ENCODE peak calls at places on chromosomes 1 and 21, in ten cellular contexts. H is adrenal gland; O is esophagus muscularis mucosa; E is body of pancreas; P is endothelial cell of umbilical vein; U is CD8-positive, alpha-beta memory T cell; L is IMR-90; T is adipocyte; I is neuronal stem cell; F is colonic mucosa. C is an unnamed sample. For H3K27me3, the result is how much of the 10 kb centered on the place peaks cover.

GRCh38 chr1:1197551-1198422 is 8.6 kb downstream of the TNFRSF18 start:
- DNase-seq in H (no peak), O (no peak), E (no peak), P (no peak), U (peak), L (no peak), T (no peak), I (no peak), F (no peak), C (no peak)

GRCh38 chr1:221575605-221576004 is 166.3 kb downstream of the DUSP10 start:
- DNase-seq in H (no peak), O (no peak), E (no peak), P (no peak), U (no peak), L (peak), T (no peak), I (no peak), F (no peak), C (no peak)

GRCh38 chr1:155272466-155273133 is 704 bp downstream of the CLK2 start:
- DNase-seq in H (no peak), O (no peak), E (no peak), P (peak), U (no peak), L (peak), T (peak), I (no peak), F (no peak), C (no peak)

GRCh38 chr21:43307677-43308070 is 119.3 kb downstream of the SIK1 start:
- DNase-seq in H (no peak), O (no peak), E (no peak), P (no peak), U (peak), L (no peak), T (no peak), I (no peak), F (no peak), C (no peak)

GRCh38 chr1:226222686-226223085 is 778 bp upstream of the MIXL1 start:
- DNase-seq in H (no peak), O (no peak), E (no peak), P (no peak), U (no peak), L (no peak), T (no peak), I (no peak), F (no peak), C (no peak)

GRCh38 chr1:15418811-15419515 is 9.3 kb downstream of the EFHD2 start:
- DNase-seq in H (no peak), O (no peak), E (peak), P (peak), U (no peak), L (no peak), T (no peak), I (no peak), F (peak), C (no peak)

GRCh38 chr1:87325982-87326738 is 2.5 kb upstream of the LMO4 start:
- DNase-seq in H (peak), O (no peak), E (peak), P (peak), U (peak), L (peak), T (peak), I (no peak), F (peak), C (no peak)

GRCh38 chr1:185694081-185694480 is 40.1 kb upstream of the HMCN1 start:
- DNase-seq in H (peak), O (no peak), E (no peak), P (peak), U (no peak), L (no peak), T (no peak), I (no peak), F (no peak), C (no peak)

GRCh38 chr1:233097546-233098254 is 147.3 kb downstream of the NTPCR start:
- DNase-seq in H (no peak), O (no peak), E (no peak), P (no peak), U (no peak), L (peak), T (no peak), I (no peak), F (no peak), C (no peak)

GRCh38 chr1:24341260-24341659 is 22.1 kb downstream of the GRHL3 start:
- DNase-seq in H (no peak), O (no peak), E (no peak), P (no peak), U (no peak), L (no peak), T (no peak), I (no peak), F (no peak), C (no peak)

GRCh38 chr1:207259391-207259790 is 62.1 kb upstream of the CD55 start:
- DNase-seq in H (no peak), O (no peak), E (no peak), P (peak), U (no peak), L (peak), T (no peak), I (no peak), F (no peak), C (no peak)

GRCh38 chr1:236018885-236019453 is 45.9 kb downstream of the NID1 start:
- DNase-seq in H (peak), O (peak), E (peak), P (no peak), U (no peak), L (peak), T (peak), I (no peak), F (peak), C (no peak)

GRCh38 chr1:230957580-230957989 is 21.1 kb downstream of the TTC13 start:
- DNase-seq in H (no peak), O (no peak), E (no peak), P (no peak), U (no peak), L (no peak), T (no peak), I (no peak), F (no peak), C (no peak)

GRCh38 chr1:212454741-212455140 is 22.0 kb downstream of the NENF start:
- DNase-seq in H (no peak), O (no peak), E (no peak), P (no peak), U (no peak), L (no peak), T (no peak), I (no peak), F (no peak), C (no peak)

GRCh38 chr1:29148656-29149491 is 25.2 kb upstream of the TMEM200B start:
- DNase-seq in H (no peak), O (no peak), E (no peak), P (no peak), U (no peak), L (no peak), T (no peak), I (no peak), F (no peak), C (no peak)

GRCh38 chr1:46489638-46490602 is at the start of gene DMBX1:
- DNase-seq in H (peak), O (no peak), E (peak), P (no peak), U (no peak), L (no peak), T (peak), I (no peak), F (peak), C (no peak)

GRCh38 chr1:50605186-50605875 is 182.1 kb upstream of the DMRTA2 start:
- DNase-seq in H (no peak), O (no peak), E (no peak), P (peak), U (no peak), L (peak), T (peak), I (no peak), F (peak), C (peak)

GRCh38 chr1:147497826-147498225 is 43.5 kb upstream of the BCL9 start:
- DNase-seq in H (no peak), O (no peak), E (no peak), P (no peak), U (no peak), L (no peak), T (no peak), I (no peak), F (no peak), C (no peak)

GRCh38 chr1:156004843-156005593 is 15.7 kb downstream of the SSR2 start:
- DNase-seq in H (no peak), O (no peak), E (no peak), P (no peak), U (no peak), L (no peak), T (no peak), I (no peak), F (peak), C (no peak)

GRCh38 chr1:195878478-195878877 is 729.8 kb downstream of the KCNT2 start:
- DNase-seq in H (no peak), O (no peak), E (no peak), P (no peak), U (no peak), L (no peak), T (no peak), I (no peak), F (no peak), C (no peak)

GRCh38 chr1:159141584-159142518 is 29.6 kb upstream of the CADM3 start:
- DNase-seq in H (peak), O (no peak), E (no peak), P (peak), U (no peak), L (peak), T (peak), I (peak), F (no peak), C (no peak)

GRCh38 chr1:247535402-247535801 is 838 bp downstream of the OR2C3 start:
- DNase-seq in H (no peak), O (no peak), E (no peak), P (no peak), U (no peak), L (no peak), T (no peak), I (no peak), F (no peak), C (no peak)

GRCh38 chr1:15212216-15212988 is 34.6 kb upstream of the FHAD1 start:
- DNase-seq in H (no peak), O (no peak), E (no peak), P (no peak), U (no peak), L (no peak), T (no peak), I (no peak), F (no peak), C (no peak)

GRCh38 chr1:199551967-199552565 is 475.4 kb upstream of the NR5A2 start:
- DNase-seq in H (peak), O (no peak), E (peak), P (peak), U (no peak), L (peak), T (peak), I (peak), F (peak), C (peak)

GRCh38 chr1:48966583-48966982 is 189.9 kb upstream of the BEND5 start:
- DNase-seq in H (no peak), O (no peak), E (no peak), P (no peak), U (no peak), L (no peak), T (peak), I (no peak), F (no peak), C (no peak)

GRCh38 chr1:218426343-218426657 is 81.2 kb downstream of the TGFB2 start:
- DNase-seq in H (no peak), O (no peak), E (peak), P (no peak), U (no peak), L (peak), T (peak), I (no peak), F (no peak), C (no peak)

GRCh38 chr1:42456754-42457089 is 379 bp downstream of the PPCS start:
- DNase-seq in H (peak), O (no peak), E (peak), P (peak), U (peak), L (peak), T (peak), I (no peak), F (peak), C (no peak)

GRCh38 chr1:110523011-110523410 is 4.0 kb upstream of the KCNA10 start:
- DNase-seq in H (no peak), O (no peak), E (no peak), P (no peak), U (no peak), L (no peak), T (no peak), I (no peak), F (no peak), C (no peak)

GRCh38 chr1:26032636-26033357 is 11.2 kb downstream of the EXTL1 start:
- DNase-seq in H (no peak), O (no peak), E (no peak), P (no peak), U (no peak), L (no peak), T (no peak), I (no peak), F (no peak), C (no peak)

GRCh38 chr1:118982816-118983557 is 5.2 kb downstream of the TBX15 start:
- DNase-seq in H (no peak), O (no peak), E (no peak), P (no peak), U (no peak), L (no peak), T (no peak), I (no peak), F (no peak), C (no peak)
- H3K27me3 ChIP-seq in H (half or more), O (under half), E (half or more), P (half or more), U (half or more), L (half or more), T (under half), I (half or more), F (half or more), C (half or more)

GRCh38 chr21:32951041-32951440 is 74.7 kb upstream of the OLIG2 start:
- DNase-seq in H (no peak), O (no peak), E (no peak), P (no peak), U (no peak), L (no peak), T (no peak), I (peak), F (no peak), C (no peak)

GRCh38 chr21:32954353-32954752 is 71.4 kb upstream of the OLIG2 start:
- DNase-seq in H (no peak), O (no peak), E (no peak), P (no peak), U (no peak), L (no peak), T (no peak), I (no peak), F (no peak), C (no peak)

GRCh38 chr21:32958288-32958992 is 67.3 kb upstream of the OLIG2 start:
- DNase-seq in H (no peak), O (no peak), E (no peak), P (no peak), U (no peak), L (no peak), T (no peak), I (no peak), F (no peak), C (no peak)

GRCh38 chr21:32955307-32955937 is 70.3 kb upstream of the OLIG2 start:
- DNase-seq in H (no peak), O (no peak), E (no peak), P (no peak), U (no peak), L (no peak), T (no peak), I (peak), F (no peak), C (no peak)

DNA sequence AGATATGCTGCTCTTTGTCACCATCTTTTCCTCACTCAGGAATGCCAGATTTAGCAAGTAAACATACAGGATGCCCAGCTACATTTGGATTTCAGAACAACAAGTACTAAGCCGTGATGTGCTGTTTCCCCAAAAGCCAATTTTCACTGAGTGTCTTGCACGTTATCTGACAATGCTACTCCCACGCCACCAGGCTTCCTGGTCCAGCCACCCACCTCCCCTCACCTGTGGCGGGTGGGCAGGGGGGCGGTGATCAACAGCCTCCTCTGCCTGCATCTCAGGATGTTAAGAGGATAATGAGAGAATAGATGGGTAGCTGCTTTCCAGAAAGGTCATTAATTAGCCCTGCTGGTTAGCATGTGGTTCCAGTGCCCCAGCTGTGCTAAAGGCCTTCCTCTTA is 69.5 kb upstream of the OLIG2 start:
- DNase-seq in H (no peak), O (no peak), E (no peak), P (no peak), U (no peak), L (no peak), T (no peak), I (no peak), F (no peak), C (no peak)
- H3K27me3 ChIP-seq in H (half or more), O (under half), E (under half), P (under half), U (under half), L (under half), T (half or more), I (under half), F (under half), C (under half)

GRCh38 chr1:3063379-3064295 is 5.4 kb upstream of the PRDM16 start:
- DNase-seq in H (no peak), O (no peak), E (no peak), P (no peak), U (peak), L (no peak), T (no peak), I (no peak), F (no peak), C (no peak)
- H3K27me3 ChIP-seq in H (half or more), O (under half), E (under half), P (half or more), U (under half), L (half or more), T (half or more), I (half or more), F (half or more), C (half or more)

GRCh38 chr1:145425436-145426029 is at the start of gene NBPF20:
- DNase-seq in H (peak), O (peak), E (peak), P (peak), U (peak), L (peak), T (peak), I (peak), F (peak), C (peak)
- H3K27me3 ChIP-seq in H (under half), O (under half), E (under half), P (under half), U (under half), L (under half), T (under half), I (under half), F (under half), C (under half)

GRCh38 chr21:32413697-32414578 is 1.4 kb downstream of the EVA1C start:
- DNase-seq in H (no peak), O (no peak), E (no peak), P (peak), U (no peak), L (no peak), T (peak), I (no peak), F (peak), C (no peak)
- H3K27me3 ChIP-seq in H (under half), O (under half), E (under half), P (under half), U (under half), L (under half), T (under half), I (under half), F (under half), C (under half)

GRCh38 chr21:34336245-34336644 is 27.6 kb upstream of the KCNE2 start:
- DNase-seq in H (no peak), O (no peak), E (no peak), P (no peak), U (no peak), L (no peak), T (peak), I (no peak), F (no peak), C (no peak)

GRCh38 chr21:34336756-34337391 is 26.9 kb upstream of the KCNE2 start:
- DNase-seq in H (peak), O (no peak), E (no peak), P (peak), U (no peak), L (peak), T (peak), I (no peak), F (no peak), C (no peak)

GRCh38 chr21:34333150-34333739 is 30.6 kb upstream of the KCNE2 start:
- DNase-seq in H (no peak), O (no peak), E (no peak), P (no peak), U (no peak), L (peak), T (peak), I (no peak), F (no peak), C (no peak)

GRCh38 chr21:34337741-34338140 is 26.1 kb upstream of the KCNE2 start:
- DNase-seq in H (no peak), O (no peak), E (no peak), P (no peak), U (no peak), L (no peak), T (peak), I (no peak), F (no peak), C (no peak)

GRCh38 chr21:34335316-34335715 is 28.5 kb upstream of the KCNE2 start:
- DNase-seq in H (no peak), O (no peak), E (no peak), P (no peak), U (no peak), L (no peak), T (peak), I (peak), F (no peak), C (no peak)
- H3K27me3 ChIP-seq in H (under half), O (under half), E (under half), P (under half), U (under half), L (under half), T (under half), I (under half), F (under half), C (under half)

GRCh38 chr1:75132421-75133381 is 1.5 kb upstream of the LHX8 start:
- DNase-seq in H (no peak), O (no peak), E (no peak), P (peak), U (no peak), L (no peak), T (peak), I (peak), F (no peak), C (no peak)
- H3K27me3 ChIP-seq in H (half or more), O (under half), E (half or more), P (half or more), U (under half), L (half or more), T (half or more), I (half or more), F (half or more), C (half or more)

GRCh38 chr21:38448619-38449186 is 49.6 kb downstream of the ERG start:
- DNase-seq in H (no peak), O (no peak), E (no peak), P (peak), U (no peak), L (no peak), T (peak), I (peak), F (no peak), C (no peak)

GRCh38 chr21:38443110-38443509 is 55.2 kb downstream of the ERG start:
- DNase-seq in H (no peak), O (no peak), E (no peak), P (peak), U (no peak), L (no peak), T (no peak), I (no peak), F (no peak), C (no peak)

DNA sequence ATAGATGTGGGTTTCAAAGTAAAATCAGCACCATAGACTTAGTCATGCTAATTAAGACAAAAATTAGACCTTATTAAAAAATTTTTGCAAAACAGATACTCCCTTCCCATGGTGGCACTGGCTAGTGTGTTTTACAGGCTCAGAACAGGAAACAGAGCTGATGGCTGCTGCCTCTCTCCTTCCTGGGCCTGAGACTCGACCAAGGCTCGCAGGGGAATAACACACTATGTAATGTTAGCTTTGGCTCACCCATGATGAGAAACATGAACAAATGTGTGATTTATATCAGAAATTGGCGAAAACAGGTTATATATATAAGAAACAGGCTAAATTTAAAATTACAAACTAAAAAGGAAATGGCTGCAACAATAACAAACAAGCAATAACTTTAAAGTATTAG is 50.7 kb downstream of the ERG start:
- DNase-seq in H (no peak), O (no peak), E (no peak), P (peak), U (no peak), L (no peak), T (no peak), I (no peak), F (no peak), C (no peak)
- H3K27me3 ChIP-seq in H (under half), O (under half), E (under half), P (under half), U (under half), L (under half), T (under half), I (under half), F (under half), C (under half)